ENCODE peak calls at places on chromosome 22, in four cellular contexts. X is left lung, K is foreskin keratinocyte, W is GM03348. R is an unnamed sample.

GRCh38 chr22:42962295-42963230 is 52.4 kb downstream of the PACSIN2 start:
- DNase-seq in W (no peak), X (peak), K (no peak), R (no peak)

GRCh38 chr22:44023404-44024287 is 456 bp upstream of the PARVB start:
- DNase-seq in W (peak), K (no peak), X (peak), R (peak)

GRCh38 chr22:28048529-28048928 is 129.5 kb upstream of the PITPNB start:
- DNase-seq in K (no peak), W (no peak), X (no peak), R (no peak)

GRCh38 chr22:39920134-39920743 is 19.4 kb downstream of the GRAP2 start:
- DNase-seq in X (no peak), W (no peak), K (no peak), R (no peak)

GRCh38 chr22:45242778-45243191 is 2.1 kb upstream of the KIAA0930 start:
- DNase-seq in K (no peak), X (no peak), W (no peak), R (peak)

GRCh38 chr22:48934446-48934845 is 893.2 kb downstream of the BRD1 start:
- DNase-seq in X (no peak), W (no peak), K (no peak), R (no peak)

GRCh38 chr22:22881116-22882032 is 6.2 kb upstream of the IGLL5 start:
- DNase-seq in K (no peak), W (no peak), X (no peak), R (peak)

GRCh38 chr22:46763051-46763705 is 728 bp downstream of the TBC1D22A start:
- DNase-seq in W (peak), K (no peak), X (no peak), R (peak)

GRCh38 chr22:46766611-46767010 is 4.2 kb downstream of the TBC1D22A start:
- DNase-seq in W (no peak), X (peak), K (no peak), R (no peak)

GRCh38 chr22:36606114-36606513 is 77.1 kb upstream of the EIF3D start:
- DNase-seq in K (no peak), W (no peak), X (no peak), R (no peak)

GRCh38 chr22:35539910-35540599 is 576 bp upstream of the RASD2 start:
- DNase-seq in X (peak), W (peak), K (no peak), R (peak)

GRCh38 chr22:24961217-24961844 is 8.8 kb downstream of the KIAA1671 start:
- DNase-seq in X (no peak), W (no peak), K (no peak), R (no peak)

GRCh38 chr22:29105468-29105867 is 32.6 kb downstream of the KREMEN1 start:
- DNase-seq in X (no peak), W (no peak), K (no peak), R (no peak)

GRCh38 chr22:40210814-40211213 is 33.1 kb downstream of the TNRC6B start:
- DNase-seq in K (no peak), X (no peak), W (no peak), R (no peak)

GRCh38 chr22:29658171-29658570 is 54.7 kb downstream of the NF2 start:
- DNase-seq in W (no peak), X (no peak), K (no peak), R (no peak)

GRCh38 chr22:45268167-45268957 is 16.4 kb upstream of the UPK3A start:
- DNase-seq in X (peak), W (peak), K (no peak), R (peak)

GRCh38 chr22:47281126-47282106 is 519.0 kb downstream of the TBC1D22A start:
- DNase-seq in X (no peak), W (peak), K (no peak), R (peak)

GRCh38 chr22:30190619-30191018 is 55.9 kb downstream of the LIF start:
- DNase-seq in W (no peak), X (no peak), K (no peak), R (no peak)

GRCh38 chr22:40377931-40378330 is 7.5 kb downstream of the SGSM3 start:
- DNase-seq in W (no peak), X (no peak), K (peak), R (no peak)

GRCh38 chr22:44576311-44577260 is 78.6 kb upstream of the RTL6 start:
- DNase-seq in K (no peak), X (peak), W (no peak), R (no peak)

GRCh38 chr22:42461511-42461910 is 29.3 kb upstream of the NFAM1 start:
- DNase-seq in K (no peak), X (no peak), W (no peak), R (no peak)

GRCh38 chr22:26550498-26551033 is 38.3 kb upstream of the TFIP11 start:
- DNase-seq in K (no peak), X (peak), W (peak), R (peak)

GRCh38 chr22:29607426-29607825 is 4.0 kb downstream of the NF2 start:
- DNase-seq in W (no peak), K (no peak), X (no peak), R (no peak)

GRCh38 chr22:19607198-19608113 is 83.2 kb upstream of the CLDN5 start:
- DNase-seq in X (peak), W (no peak), K (peak), R (no peak)

GRCh38 chr22:26828311-26828710 is 170.9 kb downstream of the MIAT start:
- DNase-seq in W (no peak), K (no peak), X (no peak), R (no peak)

GRCh38 chr22:27641049-27641790 is 160.3 kb downstream of the MN1 start:
- DNase-seq in K (peak), W (no peak), X (no peak), R (peak)

GRCh38 chr22:35476341-35476740 is 64.3 kb upstream of the RASD2 start:
- DNase-seq in W (no peak), K (no peak), X (no peak), R (peak)

GRCh38 chr22:38744981-38745380 is 10.8 kb downstream of the SUN2 start:
- DNase-seq in W (no peak), X (no peak), K (no peak), R (peak)

GRCh38 chr22:19694696-19695095 is 19.6 kb upstream of the SEPTIN5 start:
- DNase-seq in X (no peak), K (no peak), W (no peak), R (no peak)

GRCh38 chr22:28332410-28332809 is 347.2 kb downstream of the TTC28 start:
- DNase-seq in X (no peak), K (no peak), W (no peak), R (no peak)

GRCh38 chr22:19495562-19496323 is 16.0 kb downstream of the CDC45 start:
- DNase-seq in X (no peak), K (no peak), W (no peak), R (peak)

GRCh38 chr22:48433647-48434046 is 1394.0 kb downstream of the BRD1 start:
- DNase-seq in X (peak), W (no peak), K (no peak), R (no peak)

GRCh38 chr22:31248138-31248745 is 36.1 kb downstream of the LIMK2 start:
- DNase-seq in W (peak), X (peak), K (peak), R (peak)

GRCh38 chr22:23481369-23481768 is 98.7 kb downstream of the IGLL1 start:
- DNase-seq in W (no peak), X (no peak), K (no peak), R (no peak)